ENCODE peak calls at places on chromosome 7, in five cellular contexts. M is neural progenitor cell, Y is astrocyte, E is IMR-90, R is GM23248. A is an unnamed sample.

GRCh38 chr7:101099969-101100781 is 14.9 kb downstream of the TRIM56 start:
- DNase-seq in M (peak; percentile 85), Y (peak; percentile 97), E (peak; percentile 99), R (peak; percentile 99), A (peak; percentile 59)

GRCh38 chr7:151086802-151087246 is 549 bp downstream of the AGAP3 start:
- DNase-seq in M (peak; percentile 77), Y (no peak), E (no peak), R (peak; percentile 76), A (no peak)

GRCh38 chr7:73879977-73880681 is 19.2 kb downstream of the TMEM270 start:
- DNase-seq in M (no peak), Y (no peak), E (peak; percentile 53), R (peak; percentile 72), A (no peak)

GRCh38 chr7:15829689-15830088 is 143.2 kb upstream of the MEOX2 start:
- DNase-seq in M (no peak), Y (no peak), E (no peak), R (no peak), A (no peak)

GRCh38 chr7:131859162-131859821 is 302.9 kb upstream of the PODXL start:
- DNase-seq in M (peak; percentile 75), Y (peak; percentile 65), E (peak; percentile 62), R (peak; percentile 82), A (peak; percentile 77)

GRCh38 chr7:31408120-31408729 is 67.7 kb upstream of the NEUROD6 start:
- DNase-seq in M (no peak), Y (peak; percentile 83), E (peak; percentile 2), R (peak; percentile 40), A (no peak)

GRCh38 chr7:37440738-37441404 is 7.8 kb downstream of the ELMO1 start:
- DNase-seq in M (no peak), Y (no peak), E (no peak), R (no peak), A (no peak)

GRCh38 chr7:30519122-30519521 is 14.5 kb upstream of the GGCT start:
- DNase-seq in M (no peak), Y (no peak), E (no peak), R (no peak), A (no peak)

GRCh38 chr7:100446040-100446439 is 9.7 kb upstream of the PPP1R35 start:
- DNase-seq in M (no peak), Y (no peak), E (peak; percentile 65), R (peak; percentile 51), A (no peak)

GRCh38 chr7:134645935-134646334 is 718 bp upstream of the BPGM start:
- DNase-seq in M (no peak), Y (peak; percentile 55), E (peak; percentile 65), R (peak; percentile 83), A (peak; percentile 59)

GRCh38 chr7:51666261-51666660 is 349.7 kb upstream of the COBL start:
- DNase-seq in M (no peak), Y (no peak), E (no peak), R (no peak), A (no peak)

GRCh38 chr7:143255564-143255963 is 7.7 kb upstream of the GSTK1 start:
- DNase-seq in M (no peak), Y (peak; percentile 41), E (no peak), R (no peak), A (no peak)

GRCh38 chr7:47601119-47601880 is 19.4 kb upstream of the TNS3 start:
- DNase-seq in M (no peak), Y (peak; percentile 91), E (peak; percentile 96), R (peak; percentile 92), A (peak; percentile 80)

GRCh38 chr7:1192171-1192676 is 32.2 kb upstream of the ZFAND2A start:
- DNase-seq in M (no peak), Y (peak; percentile 63), E (peak; percentile 95), R (peak; percentile 89), A (no peak)

GRCh38 chr7:151062399-151063211 is 3.2 kb downstream of the SLC4A2 start:
- DNase-seq in M (peak; percentile 88), Y (peak; percentile 75), E (peak; percentile 76), R (peak; percentile 92), A (no peak)

GRCh38 chr7:157831901-157832810 is 495.4 kb downstream of the DNAJB6 start:
- DNase-seq in M (no peak), Y (no peak), E (no peak), R (no peak), A (no peak)

GRCh38 chr7:96069361-96069760 is 252.5 kb downstream of the SLC25A13 start:
- DNase-seq in M (no peak), Y (no peak), E (no peak), R (no peak), A (no peak)

GRCh38 chr7:131900785-131901287 is 344.4 kb upstream of the PODXL start:
- DNase-seq in M (no peak), Y (no peak), E (no peak), R (no peak), A (no peak)

GRCh38 chr7:157702311-157703023 is 365.7 kb downstream of the DNAJB6 start:
- DNase-seq in M (no peak), Y (no peak), E (no peak), R (no peak), A (no peak)

GRCh38 chr7:74025146-74025545 is 2.8 kb upstream of the ELN start:
- DNase-seq in M (no peak), Y (no peak), E (no peak), R (no peak), A (no peak)

GRCh38 chr7:70029993-70030392 is 431.7 kb downstream of the AUTS2 start:
- DNase-seq in M (no peak), Y (no peak), E (no peak), R (no peak), A (no peak)

GRCh38 chr7:69457912-69458491 is 140.3 kb upstream of the AUTS2 start:
- DNase-seq in M (peak; percentile 76), Y (peak; percentile 74), E (no peak), R (peak; percentile 46), A (no peak)

GRCh38 chr7:18226598-18226997 is 199.0 kb upstream of the PRPS1L1 start:
- DNase-seq in M (no peak), Y (no peak), E (no peak), R (no peak), A (no peak)

GRCh38 chr7:18225067-18225466 is 197.4 kb upstream of the PRPS1L1 start:
- DNase-seq in M (no peak), Y (no peak), E (no peak), R (no peak), A (peak; percentile 62)

GRCh38 chr7:18231854-18232253 is 204.2 kb upstream of the PRPS1L1 start:
- DNase-seq in M (no peak), Y (no peak), E (no peak), R (no peak), A (no peak)

GRCh38 chr7:18230271-18230670 is 202.6 kb upstream of the PRPS1L1 start:
- DNase-seq in M (no peak), Y (no peak), E (no peak), R (no peak), A (no peak)

DNA sequence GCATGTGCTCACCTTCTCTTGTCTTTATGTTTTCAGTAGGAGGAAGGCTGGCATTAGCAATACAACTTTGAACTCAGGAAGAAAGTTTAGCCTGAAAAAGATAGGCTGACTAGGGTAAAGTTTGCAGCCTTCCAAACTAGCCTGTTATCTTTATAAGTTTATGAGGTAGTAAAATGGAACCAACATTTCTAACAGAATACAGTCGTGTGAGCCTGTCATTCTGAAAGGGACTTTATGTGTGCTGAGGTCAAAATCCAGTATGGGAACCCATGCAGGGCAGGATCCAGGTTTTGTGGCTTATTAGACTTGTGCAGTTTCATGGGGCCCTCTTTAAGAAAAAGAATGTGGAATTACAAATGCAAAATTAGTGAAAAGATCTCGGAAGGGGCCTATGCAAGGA is 201.0 kb upstream of the PRPS1L1 start:
- DNase-seq in M (no peak), Y (no peak), E (no peak), R (no peak), A (no peak)
- H2AFZ ChIP-seq in M (no peak overlapping the region), Y (no peak overlapping the region), E (no peak overlapping the region), R (no peak overlapping the region), A (no peak overlapping the region)

GRCh38 chr7:4144171-4144701 is 537.9 kb upstream of the FOXK1 start:
- DNase-seq in M (no peak), Y (no peak), E (no peak), R (no peak), A (no peak)
- H2AFZ ChIP-seq in M (peak overlapping the region; percentile 71), Y (peak overlapping the region; percentile 34), E (no peak overlapping the region), R (no peak overlapping the region), A (no peak overlapping the region)

DNA sequence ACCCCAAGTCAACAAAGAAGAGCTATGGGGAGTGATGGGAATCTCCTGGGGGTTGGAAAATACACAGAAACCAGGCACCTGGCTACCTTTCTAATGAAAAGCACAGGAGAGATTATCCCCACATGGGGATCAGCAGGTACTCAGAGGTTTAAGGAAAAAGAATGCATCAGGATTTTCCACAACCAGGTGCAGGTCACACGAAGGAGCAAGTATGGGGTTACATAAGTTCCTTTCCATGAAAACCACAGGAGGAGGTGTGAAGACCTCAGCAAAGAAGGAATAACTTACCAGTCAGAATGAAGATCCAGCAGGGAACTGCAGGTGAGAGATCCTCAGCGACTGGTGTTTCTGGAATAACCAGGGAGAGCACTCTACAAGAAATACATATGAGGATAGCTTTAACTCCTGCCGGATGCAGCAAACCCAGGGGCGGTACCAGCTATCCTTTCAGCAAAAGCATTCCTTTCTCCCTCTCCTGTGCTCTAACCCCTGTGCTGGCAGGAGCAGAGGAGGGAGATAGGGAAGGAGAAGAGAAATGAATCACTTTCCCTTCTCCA is 116.7 kb upstream of the TMEM106B start:
- DNase-seq in M (peak; percentile 33), Y (peak; percentile 64), E (no peak), R (no peak), A (no peak)
- H2AFZ ChIP-seq in M (peak overlapping the region; percentile 97), Y (no peak overlapping the region), E (peak overlapping the region; percentile 56), R (no peak overlapping the region), A (no peak overlapping the region)

GRCh38 chr7:2251841-2252771 is 10.1 kb downstream of the NUDT1 start:
- DNase-seq in M (no peak), Y (no peak), E (no peak), R (no peak), A (no peak)
- H2AFZ ChIP-seq in M (no peak overlapping the region), Y (no peak overlapping the region), E (no peak overlapping the region), R (no peak overlapping the region), A (no peak overlapping the region)